ENCODE peak calls at places on chromosomes 13 and 19, in seven cellular contexts. One of them, this sample, is unnamed. For H3K36me3, the result is how much of the 10 kb centered on the place peaks cover.

GRCh38 chr19:6639439-6639838 is 30.5 kb downstream of the TNFSF14 start:
- DNase-seq in stomach: no peak
- DNase-seq in breast epithelium: no peak
- DNase-seq in aorta: no peak
- DNase-seq in cardiac muscle cell: no peak
- DNase-seq in PC-3: peak
- DNase-seq in CD4-positive, CD25-positive, alpha-beta regulatory T cell: no peak
- DNase-seq in this sample: no peak

GRCh38 chr19:17097593-17098126 is 22.1 kb downstream of the MYO9B start:
- DNase-seq in aorta: no peak
- DNase-seq in PC-3: peak
- DNase-seq in CD4-positive, CD25-positive, alpha-beta regulatory T cell: no peak
- DNase-seq in stomach: no peak
- DNase-seq in cardiac muscle cell: peak
- DNase-seq in breast epithelium: no peak
- DNase-seq in this sample: no peak

GRCh38 chr13:21458816-21459701 is at the start of gene ZDHHC20:
- DNase-seq in aorta: peak
- DNase-seq in breast epithelium: peak
- DNase-seq in stomach: peak
- DNase-seq in CD4-positive, CD25-positive, alpha-beta regulatory T cell: peak
- DNase-seq in PC-3: peak
- DNase-seq in cardiac muscle cell: peak
- DNase-seq in this sample: peak

GRCh38 chr13:28679628-28680027 is 20.7 kb downstream of the POMP start:
- DNase-seq in aorta: no peak
- DNase-seq in breast epithelium: no peak
- DNase-seq in stomach: no peak
- DNase-seq in PC-3: peak
- DNase-seq in CD4-positive, CD25-positive, alpha-beta regulatory T cell: no peak
- DNase-seq in cardiac muscle cell: peak
- DNase-seq in this sample: no peak

GRCh38 chr13:32267836-32268439 is 47.2 kb downstream of the ZAR1L start:
- DNase-seq in cardiac muscle cell: peak
- DNase-seq in CD4-positive, CD25-positive, alpha-beta regulatory T cell: peak
- DNase-seq in breast epithelium: no peak
- DNase-seq in aorta: no peak
- DNase-seq in PC-3: peak
- DNase-seq in stomach: peak
- DNase-seq in this sample: peak

GRCh38 chr19:17677002-17677401 is 11.2 kb downstream of the UNC13A start:
- DNase-seq in aorta: no peak
- DNase-seq in stomach: no peak
- DNase-seq in breast epithelium: no peak
- DNase-seq in CD4-positive, CD25-positive, alpha-beta regulatory T cell: no peak
- DNase-seq in cardiac muscle cell: no peak
- DNase-seq in PC-3: peak
- DNase-seq in this sample: no peak

GRCh38 chr19:1102407-1103106 is 1.2 kb upstream of the GPX4 start:
- DNase-seq in aorta: peak
- DNase-seq in CD4-positive, CD25-positive, alpha-beta regulatory T cell: no peak
- DNase-seq in breast epithelium: peak
- DNase-seq in cardiac muscle cell: peak
- DNase-seq in PC-3: peak
- DNase-seq in stomach: peak
- DNase-seq in this sample: peak

GRCh38 chr13:111850458-111850857 is 216.5 kb upstream of the SOX1 start:
- DNase-seq in stomach: no peak
- DNase-seq in aorta: no peak
- DNase-seq in CD4-positive, CD25-positive, alpha-beta regulatory T cell: no peak
- DNase-seq in breast epithelium: no peak
- DNase-seq in cardiac muscle cell: no peak
- DNase-seq in PC-3: no peak
- DNase-seq in this sample: no peak

GRCh38 chr13:41500501-41500900 is 43.2 kb downstream of the RGCC start:
- DNase-seq in stomach: no peak
- DNase-seq in aorta: no peak
- DNase-seq in cardiac muscle cell: no peak
- DNase-seq in CD4-positive, CD25-positive, alpha-beta regulatory T cell: no peak
- DNase-seq in breast epithelium: no peak
- DNase-seq in PC-3: peak
- DNase-seq in this sample: no peak

GRCh38 chr13:25466880-25467279 is 95.1 kb downstream of the ATP8A2 start:
- DNase-seq in stomach: no peak
- DNase-seq in PC-3: no peak
- DNase-seq in aorta: no peak
- DNase-seq in CD4-positive, CD25-positive, alpha-beta regulatory T cell: no peak
- DNase-seq in cardiac muscle cell: no peak
- DNase-seq in breast epithelium: no peak
- DNase-seq in this sample: no peak

GRCh38 chr13:33244210-33244906 is 41.2 kb downstream of the STARD13 start:
- DNase-seq in breast epithelium: no peak
- DNase-seq in PC-3: no peak
- DNase-seq in cardiac muscle cell: no peak
- DNase-seq in aorta: no peak
- DNase-seq in stomach: no peak
- DNase-seq in CD4-positive, CD25-positive, alpha-beta regulatory T cell: no peak
- DNase-seq in this sample: no peak

GRCh38 chr19:1101337-1101698 is 2.5 kb upstream of the GPX4 start:
- DNase-seq in stomach: peak
- DNase-seq in cardiac muscle cell: no peak
- DNase-seq in breast epithelium: no peak
- DNase-seq in aorta: peak
- DNase-seq in CD4-positive, CD25-positive, alpha-beta regulatory T cell: no peak
- DNase-seq in PC-3: no peak
- DNase-seq in this sample: no peak

GRCh38 chr13:42275098-42275471 is 3.1 kb downstream of the AKAP11 start:
- DNase-seq in PC-3: no peak
- DNase-seq in cardiac muscle cell: no peak
- DNase-seq in stomach: no peak
- DNase-seq in breast epithelium: no peak
- DNase-seq in aorta: no peak
- DNase-seq in CD4-positive, CD25-positive, alpha-beta regulatory T cell: no peak
- DNase-seq in this sample: no peak

GRCh38 chr19:29690842-29691241 is 24.2 kb downstream of the C19orf12 start:
- DNase-seq in stomach: no peak
- DNase-seq in cardiac muscle cell: peak
- DNase-seq in breast epithelium: no peak
- DNase-seq in CD4-positive, CD25-positive, alpha-beta regulatory T cell: peak
- DNase-seq in aorta: peak
- DNase-seq in PC-3: peak
- DNase-seq in this sample: no peak

GRCh38 chr13:71663431-71663830 is 203.6 kb downstream of the DACH1 start:
- DNase-seq in stomach: no peak
- DNase-seq in PC-3: peak
- DNase-seq in cardiac muscle cell: peak
- DNase-seq in breast epithelium: no peak
- DNase-seq in CD4-positive, CD25-positive, alpha-beta regulatory T cell: no peak
- DNase-seq in aorta: no peak
- DNase-seq in this sample: no peak

GRCh38 chr19:1747285-1748114 is 5.8 kb upstream of the ONECUT3 start:
- DNase-seq in cardiac muscle cell: peak
- DNase-seq in aorta: no peak
- DNase-seq in breast epithelium: no peak
- DNase-seq in CD4-positive, CD25-positive, alpha-beta regulatory T cell: no peak
- DNase-seq in stomach: peak
- DNase-seq in PC-3: peak
- DNase-seq in this sample: peak

GRCh38 chr19:58563034-58563573 is 4.7 kb upstream of the UBE2M start:
- DNase-seq in aorta: no peak
- DNase-seq in cardiac muscle cell: peak
- DNase-seq in stomach: peak
- DNase-seq in breast epithelium: no peak
- DNase-seq in PC-3: no peak
- DNase-seq in CD4-positive, CD25-positive, alpha-beta regulatory T cell: no peak
- DNase-seq in this sample: peak

GRCh38 chr19:44278181-44278690 is 18.6 kb downstream of the ZNF233 start:
- DNase-seq in PC-3: peak
- DNase-seq in CD4-positive, CD25-positive, alpha-beta regulatory T cell: no peak
- DNase-seq in aorta: no peak
- DNase-seq in cardiac muscle cell: no peak
- DNase-seq in breast epithelium: no peak
- DNase-seq in stomach: no peak
- DNase-seq in this sample: no peak

GRCh38 chr19:48113190-48113917 is 2.7 kb upstream of the PLA2G4C start:
- DNase-seq in aorta: no peak
- DNase-seq in breast epithelium: no peak
- DNase-seq in PC-3: no peak
- DNase-seq in stomach: no peak
- DNase-seq in CD4-positive, CD25-positive, alpha-beta regulatory T cell: no peak
- DNase-seq in cardiac muscle cell: no peak
- DNase-seq in this sample: no peak

GRCh38 chr13:111328803-111329410 is 8.5 kb downstream of the TEX29 start:
- DNase-seq in stomach: no peak
- DNase-seq in breast epithelium: no peak
- DNase-seq in aorta: no peak
- DNase-seq in cardiac muscle cell: no peak
- DNase-seq in PC-3: no peak
- DNase-seq in CD4-positive, CD25-positive, alpha-beta regulatory T cell: no peak
- DNase-seq in this sample: peak

GRCh38 chr13:113746143-113746525 is 12.9 kb upstream of the TMEM255B start:
- DNase-seq in PC-3: no peak
- DNase-seq in breast epithelium: no peak
- DNase-seq in CD4-positive, CD25-positive, alpha-beta regulatory T cell: no peak
- DNase-seq in stomach: no peak
- DNase-seq in aorta: no peak
- DNase-seq in cardiac muscle cell: peak
- DNase-seq in this sample: peak

GRCh38 chr19:18710986-18711751 is 27.7 kb downstream of the CRTC1 start:
- DNase-seq in breast epithelium: no peak
- DNase-seq in stomach: no peak
- DNase-seq in cardiac muscle cell: peak
- DNase-seq in aorta: peak
- DNase-seq in PC-3: no peak
- DNase-seq in CD4-positive, CD25-positive, alpha-beta regulatory T cell: no peak
- DNase-seq in this sample: no peak
- H3K4me3 ChIP-seq in breast epithelium: peak
- H3K4me3 ChIP-seq in stomach: no peak
- H3K4me3 ChIP-seq in cardiac muscle cell: no peak
- H3K4me3 ChIP-seq in aorta: no peak
- H3K4me3 ChIP-seq in PC-3: no peak
- H3K4me3 ChIP-seq in CD4-positive, CD25-positive, alpha-beta regulatory T cell: no peak
- H3K4me3 ChIP-seq in this sample: no peak

DNA sequence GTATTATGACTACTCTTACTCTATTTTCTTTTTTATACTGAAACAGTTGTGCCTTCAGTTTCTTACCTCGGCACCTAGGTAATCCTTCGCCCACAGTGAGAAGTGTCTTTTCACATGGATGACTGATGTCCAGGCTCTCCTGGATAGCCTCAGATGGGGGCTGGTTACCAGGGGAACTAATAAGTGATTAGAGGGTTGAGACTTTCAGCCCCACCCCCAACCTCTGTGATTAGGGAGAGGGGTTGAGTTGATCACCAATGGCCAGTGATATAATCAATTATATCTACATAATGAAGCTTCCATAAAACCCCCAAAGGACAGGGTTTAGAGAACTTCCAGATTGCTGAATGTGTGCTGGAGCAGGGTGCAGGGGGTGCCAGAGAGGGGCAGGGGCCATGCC is 43.0 kb upstream of the GPR183 start:
- DNase-seq in breast epithelium: no peak
- DNase-seq in PC-3: no peak
- DNase-seq in CD4-positive, CD25-positive, alpha-beta regulatory T cell: no peak
- DNase-seq in cardiac muscle cell: no peak
- DNase-seq in stomach: no peak
- DNase-seq in aorta: no peak
- DNase-seq in this sample: no peak
- H3K36me3 ChIP-seq in breast epithelium: under half
- H3K36me3 ChIP-seq in PC-3: under half
- H3K36me3 ChIP-seq in CD4-positive, CD25-positive, alpha-beta regulatory T cell: under half
- H3K36me3 ChIP-seq in cardiac muscle cell: under half
- H3K36me3 ChIP-seq in stomach: under half
- H3K36me3 ChIP-seq in aorta: under half
- H3K36me3 ChIP-seq in this sample: under half

GRCh38 chr19:4969292-4969771 is 419 bp downstream of the KDM4B start:
- DNase-seq in CD4-positive, CD25-positive, alpha-beta regulatory T cell: no peak
- DNase-seq in cardiac muscle cell: no peak
- DNase-seq in PC-3: no peak
- DNase-seq in stomach: no peak
- DNase-seq in aorta: no peak
- DNase-seq in breast epithelium: no peak
- DNase-seq in this sample: no peak

GRCh38 chr19:4968462-4969291 is at the start of gene KDM4B:
- DNase-seq in stomach: peak
- DNase-seq in PC-3: peak
- DNase-seq in CD4-positive, CD25-positive, alpha-beta regulatory T cell: peak
- DNase-seq in aorta: peak
- DNase-seq in breast epithelium: peak
- DNase-seq in cardiac muscle cell: peak
- DNase-seq in this sample: peak

GRCh38 chr19:4966591-4966990 is 2.3 kb upstream of the KDM4B start:
- DNase-seq in CD4-positive, CD25-positive, alpha-beta regulatory T cell: no peak
- DNase-seq in PC-3: no peak
- DNase-seq in breast epithelium: no peak
- DNase-seq in stomach: no peak
- DNase-seq in cardiac muscle cell: no peak
- DNase-seq in aorta: no peak
- DNase-seq in this sample: no peak

GRCh38 chr19:4969772-4970531 is 1.0 kb downstream of the KDM4B start:
- DNase-seq in PC-3: peak
- DNase-seq in CD4-positive, CD25-positive, alpha-beta regulatory T cell: no peak
- DNase-seq in aorta: no peak
- DNase-seq in cardiac muscle cell: peak
- DNase-seq in stomach: no peak
- DNase-seq in breast epithelium: no peak
- DNase-seq in this sample: no peak

DNA sequence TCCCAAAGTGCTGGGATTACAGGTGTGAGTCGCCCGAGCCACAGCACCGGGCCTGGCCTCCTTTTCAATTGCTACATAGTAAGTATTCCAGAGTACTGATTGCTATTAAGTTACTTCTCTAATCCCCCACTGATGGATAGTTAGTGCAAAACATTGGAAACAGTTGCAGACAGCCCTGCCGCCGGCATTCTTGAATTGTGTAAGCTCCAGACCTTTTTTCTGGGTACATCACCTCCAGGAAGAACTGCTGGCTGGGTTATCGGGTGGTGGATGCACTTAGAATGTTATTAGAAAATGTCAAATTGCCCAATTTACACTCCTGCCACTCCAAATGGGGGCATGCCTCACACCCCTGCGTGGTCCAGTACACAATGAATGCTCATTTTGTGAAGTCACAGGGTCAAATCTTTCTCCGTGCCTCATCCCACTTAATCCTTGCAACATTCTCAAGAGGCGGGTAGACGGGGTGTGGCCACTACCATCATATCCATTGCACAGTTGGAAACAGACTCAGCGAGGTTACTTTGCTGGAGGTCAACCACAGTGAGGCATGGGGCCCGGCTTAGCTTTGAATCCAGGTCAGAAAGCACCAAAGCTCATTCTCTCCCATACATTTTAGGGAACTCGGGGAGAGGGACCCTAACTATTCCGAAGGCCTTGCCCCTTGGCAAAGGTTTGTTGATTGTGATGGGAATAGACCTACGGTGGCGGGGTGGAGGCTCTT is 1.0 kb upstream of the KDM4B start:
- DNase-seq in cardiac muscle cell: peak
- DNase-seq in CD4-positive, CD25-positive, alpha-beta regulatory T cell: no peak
- DNase-seq in breast epithelium: no peak
- DNase-seq in aorta: no peak
- DNase-seq in stomach: no peak
- DNase-seq in PC-3: peak
- DNase-seq in this sample: no peak
- H3K4me3 ChIP-seq in cardiac muscle cell: peak
- H3K4me3 ChIP-seq in CD4-positive, CD25-positive, alpha-beta regulatory T cell: peak
- H3K4me3 ChIP-seq in breast epithelium: peak
- H3K4me3 ChIP-seq in aorta: no peak
- H3K4me3 ChIP-seq in stomach: peak
- H3K4me3 ChIP-seq in PC-3: peak
- H3K4me3 ChIP-seq in this sample: no peak

GRCh38 chr19:49498475-49498874 is 2.2 kb downstream of the RPS11 start:
- DNase-seq in CD4-positive, CD25-positive, alpha-beta regulatory T cell: no peak
- DNase-seq in cardiac muscle cell: no peak
- DNase-seq in breast epithelium: no peak
- DNase-seq in aorta: no peak
- DNase-seq in PC-3: no peak
- DNase-seq in stomach: no peak
- DNase-seq in this sample: no peak
- H3K36me3 ChIP-seq in CD4-positive, CD25-positive, alpha-beta regulatory T cell: under half
- H3K36me3 ChIP-seq in cardiac muscle cell: under half
- H3K36me3 ChIP-seq in breast epithelium: under half
- H3K36me3 ChIP-seq in aorta: under half
- H3K36me3 ChIP-seq in PC-3: under half
- H3K36me3 ChIP-seq in stomach: under half
- H3K36me3 ChIP-seq in this sample: under half

This sample was measured in pancreas.